ENCODE peak calls at places on chromosomes 5 and 9, in ten cellular contexts. O is uterus; A is tibial artery; S is effector memory CD4-positive, alpha-beta T cell; F is adipocyte; C is GM23338; T is aorta; V is keratinocyte; G is thyroid gland; I is psoas muscle. L is an unnamed sample.
A peak's percentile ranks its signal among the peaks of the same experiment; 100 is the strongest.

GRCh38 chr5:43609752-43610151 is 6.8 kb downstream of the NNT start:
- DNase-seq in O (no peak), A (no peak), S (no peak), F (no peak), C (no peak), T (no peak), V (no peak), G (no peak), I (no peak), L (no peak)

GRCh38 chr9:133352635-133353340 is 3.5 kb downstream of the SURF1 start:
- DNase-seq in O (no peak), A (no peak), S (no peak), F (no peak), C (no peak), T (no peak), V (no peak), G (no peak), I (no peak), L (no peak)

GRCh38 chr9:37944671-37945481 is 40.9 kb upstream of the SLC25A51 start:
- DNase-seq in O (no peak), A (no peak), S (no peak), F (peak; percentile 66), C (peak; percentile 79), T (no peak), V (no peak), G (no peak), I (peak; percentile 39), L (no peak)

GRCh38 chr5:33343661-33344327 is 97.0 kb upstream of the TARS1 start:
- DNase-seq in O (no peak), A (no peak), S (no peak), F (peak; percentile 91), C (no peak), T (no peak), V (peak; percentile 49), G (no peak), I (no peak), L (no peak)

GRCh38 chr9:124133752-124134151 is 122.2 kb downstream of the LHX2 start:
- DNase-seq in O (no peak), A (peak; percentile 47), S (no peak), F (peak; percentile 27), C (peak; percentile 43), T (no peak), V (no peak), G (peak; percentile 12), I (no peak), L (peak; percentile 81)

GRCh38 chr5:10701567-10702039 is 59.4 kb downstream of the DAP start:
- DNase-seq in O (no peak), A (no peak), S (no peak), F (peak; percentile 82), C (peak; percentile 81), T (no peak), V (no peak), G (peak; percentile 29), I (no peak), L (no peak)

GRCh38 chr5:34738381-34738780 is 82.3 kb downstream of the RAI14 start:
- DNase-seq in O (no peak), A (no peak), S (no peak), F (no peak), C (no peak), T (no peak), V (no peak), G (no peak), I (no peak), L (no peak)

GRCh38 chr5:84383816-84384603 is 670 bp downstream of the EDIL3 start:
- DNase-seq in O (peak; percentile 28), A (peak; percentile 22), S (no peak), F (peak; percentile 77), C (peak; percentile 94), T (peak; percentile 85), V (no peak), G (no peak), I (peak; percentile 42), L (no peak)

GRCh38 chr9:134048582-134048968 is 19.3 kb downstream of the BRD3 start:
- DNase-seq in O (no peak), A (no peak), S (no peak), F (no peak), C (no peak), T (no peak), V (no peak), G (no peak), I (no peak), L (no peak)

GRCh38 chr9:107158321-107158720 is 124.8 kb upstream of the RAD23B start:
- DNase-seq in O (no peak), A (no peak), S (no peak), F (peak; percentile 63), C (peak; percentile 83), T (no peak), V (no peak), G (no peak), I (no peak), L (no peak)

GRCh38 chr5:133926960-133927615 is 41.3 kb downstream of the C5orf15 start:
- DNase-seq in O (no peak), A (no peak), S (no peak), F (no peak), C (no peak), T (no peak), V (no peak), G (no peak), I (no peak), L (no peak)

GRCh38 chr5:133927616-133928180 is 40.7 kb downstream of the C5orf15 start:
- DNase-seq in O (no peak), A (no peak), S (no peak), F (no peak), C (no peak), T (no peak), V (no peak), G (no peak), I (no peak), L (no peak)

GRCh38 chr5:133925866-133926488 is 42.4 kb downstream of the C5orf15 start:
- DNase-seq in O (no peak), A (no peak), S (no peak), F (no peak), C (no peak), T (no peak), V (peak; percentile 4), G (no peak), I (no peak), L (no peak)

GRCh38 chr5:133925269-133925668 is 43.2 kb downstream of the C5orf15 start:
- DNase-seq in O (no peak), A (no peak), S (no peak), F (no peak), C (no peak), T (no peak), V (no peak), G (no peak), I (no peak), L (no peak)

GRCh38 chr5:133926489-133926878 is 41.9 kb downstream of the C5orf15 start:
- DNase-seq in O (no peak), A (no peak), S (no peak), F (no peak), C (no peak), T (no peak), V (no peak), G (no peak), I (no peak), L (no peak)
- H3K4me1 ChIP-seq in O (no peaks in the 10 kb centered on the region), A (peaks cover 23% of the 10 kb centered on the region), S (no peaks in the 10 kb centered on the region), F (peaks cover 7% of the 10 kb centered on the region), C (no peaks in the 10 kb centered on the region), T (no peaks in the 10 kb centered on the region), V (no peaks in the 10 kb centered on the region), G (no peaks in the 10 kb centered on the region), I (no peaks in the 10 kb centered on the region), L (peaks cover 9% of the 10 kb centered on the region)

DNA sequence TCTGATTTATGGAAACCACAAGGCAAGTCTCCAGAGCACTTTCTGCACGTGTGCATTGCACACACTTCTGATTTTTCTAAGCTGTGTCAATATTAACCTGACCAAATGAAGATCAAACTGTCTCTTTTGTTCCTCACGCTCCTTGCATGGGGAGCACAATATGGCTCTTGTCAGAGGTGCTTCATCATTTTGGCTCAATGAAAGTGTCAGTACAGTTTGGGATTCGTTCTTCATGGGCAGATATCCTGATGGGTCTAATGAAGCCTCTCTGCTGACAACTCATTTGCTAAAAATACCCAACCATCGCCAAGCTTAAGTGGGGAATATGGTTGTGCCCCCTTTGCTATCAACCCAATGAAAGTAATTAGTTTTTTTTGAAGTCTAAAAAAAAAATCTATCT is 39.1 kb upstream of the PCA3 start:
- DNase-seq in O (no peak), A (no peak), S (no peak), F (no peak), C (no peak), T (no peak), V (no peak), G (no peak), I (no peak), L (no peak)
- H3K4me1 ChIP-seq in O (no peaks in the 10 kb centered on the region), A (peaks cover 8% of the 10 kb centered on the region), S (no peaks in the 10 kb centered on the region), F (no peaks in the 10 kb centered on the region), C (no peaks in the 10 kb centered on the region), T (no peaks in the 10 kb centered on the region), V (no peaks in the 10 kb centered on the region), G (peaks cover 4% of the 10 kb centered on the region), I (no peaks in the 10 kb centered on the region), L (no peaks in the 10 kb centered on the region)

GRCh38 chr5:56075361-56075760 is 80.6 kb upstream of the IL6ST start:
- DNase-seq in O (peak; percentile 75), A (peak; percentile 75), S (no peak), F (peak; percentile 79), C (no peak), T (no peak), V (no peak), G (no peak), I (peak; percentile 73), L (peak; percentile 86)
- H3K4me1 ChIP-seq in O (no peaks in the 10 kb centered on the region), A (peaks cover 14% of the 10 kb centered on the region), S (peaks cover 17% of the 10 kb centered on the region), F (peaks cover 64% of the 10 kb centered on the region), C (no peaks in the 10 kb centered on the region), T (peaks cover 4% of the 10 kb centered on the region), V (no peaks in the 10 kb centered on the region), G (peaks cover 13% of the 10 kb centered on the region), I (peaks cover 6% of the 10 kb centered on the region), L (peaks cover 36% of the 10 kb centered on the region)

GRCh38 chr5:80863708-80864107 is 96.5 kb upstream of the RASGRF2 start:
- DNase-seq in O (no peak), A (no peak), S (no peak), F (no peak), C (no peak), T (no peak), V (no peak), G (no peak), I (no peak), L (no peak)

GRCh38 chr5:80865547-80865946 is 94.6 kb upstream of the RASGRF2 start:
- DNase-seq in O (no peak), A (no peak), S (no peak), F (peak; percentile 40), C (no peak), T (no peak), V (no peak), G (no peak), I (no peak), L (no peak)

GRCh38 chr5:80864706-80865435 is 95.3 kb upstream of the RASGRF2 start:
- DNase-seq in O (no peak), A (no peak), S (no peak), F (no peak), C (no peak), T (no peak), V (no peak), G (no peak), I (no peak), L (no peak)

GRCh38 chr5:80866372-80866771 is 93.8 kb upstream of the RASGRF2 start:
- DNase-seq in O (no peak), A (no peak), S (no peak), F (no peak), C (no peak), T (no peak), V (no peak), G (no peak), I (no peak), L (no peak)

DNA sequence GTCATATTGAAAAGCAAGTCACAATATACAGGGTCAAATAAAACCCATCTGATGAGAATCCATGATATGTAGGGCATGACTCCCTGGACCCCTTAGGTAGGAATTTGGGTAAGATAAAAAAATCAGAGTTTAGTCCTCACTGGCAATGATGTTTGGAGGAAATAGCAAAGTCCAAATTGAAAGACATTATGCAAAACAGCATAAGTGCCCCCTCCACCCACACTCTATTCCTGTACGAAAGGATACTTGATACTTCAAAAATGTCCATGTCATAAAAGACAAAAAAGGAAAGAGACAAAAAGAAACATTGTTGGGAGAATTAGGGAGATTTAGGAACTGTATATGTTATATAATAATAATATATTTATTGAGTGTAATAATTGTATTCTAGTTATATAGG is 96.1 kb upstream of the RASGRF2 start:
- DNase-seq in O (no peak), A (no peak), S (no peak), F (no peak), C (no peak), T (no peak), V (no peak), G (no peak), I (no peak), L (no peak)
- H3K4me1 ChIP-seq in O (no peaks in the 10 kb centered on the region), A (no peaks in the 10 kb centered on the region), S (no peaks in the 10 kb centered on the region), F (peaks cover 21% of the 10 kb centered on the region), C (peaks cover 10% of the 10 kb centered on the region), T (no peaks in the 10 kb centered on the region), V (no peaks in the 10 kb centered on the region), G (no peaks in the 10 kb centered on the region), I (no peaks in the 10 kb centered on the region), L (no peaks in the 10 kb centered on the region)

L was measured in suprapubic skin.